ENCODE peak calls at places on chromosomes 5 and 9, in nine cellular contexts. T is tibial artery; A is astrocyte; S is GM04503; R is pulmonary artery endothelial cell; C is NCI-H1694 treated with DMSO at 0.1 percent for 48 hours; F is stimulated activated CD8-positive, alpha-beta memory T cell treated with anti-CD3 and anti-CD28 coated beads, Interleukin-7, amount 100 ng/mL, for 24 hours; B is activated T-helper 9 cell treated with anti-CD3 and anti-CD28 coated beads, Interleukin-2, amount 50 U/mL, for 16 hours; I is CD4-positive, alpha-beta T cell. W is an unnamed sample.
A peak's percentile ranks its signal among the peaks of the same experiment; 100 is the strongest.

GRCh38 chr9:93231121-93231694 is 47.3 kb downstream of the WNK2 start:
- DNase-seq in B (no peak), I (no peak), C (no peak), A (no peak), F (no peak), T (no peak), S (no peak), R (no peak), W (peak; percentile 40)

GRCh38 chr5:89003563-89004036 is 120.6 kb upstream of the MEF2C start:
- DNase-seq in F (no peak), S (no peak), A (no peak), C (no peak), T (no peak), I (no peak), R (no peak), B (no peak), W (no peak)

GRCh38 chr9:136431782-136432350 is 7.8 kb downstream of the INPP5E start:
- DNase-seq in S (no peak), A (no peak), F (no peak), B (no peak), I (no peak), T (no peak), C (no peak), R (no peak), W (no peak)

GRCh38 chr5:152631217-152631616 is 226.1 kb upstream of the NMUR2 start:
- DNase-seq in I (no peak), R (no peak), S (no peak), F (no peak), A (no peak), T (no peak), B (no peak), C (peak; percentile 38), W (no peak)

GRCh38 chr9:34151398-34151797 is 24.9 kb upstream of the DCAF12 start:
- DNase-seq in C (no peak), T (peak; percentile 6), I (no peak), R (no peak), F (no peak), S (no peak), A (no peak), B (no peak), W (no peak)

GRCh38 chr5:114438471-114438870 is 76.6 kb downstream of the KCNN2 start:
- DNase-seq in I (no peak), T (no peak), C (no peak), A (no peak), F (no peak), S (no peak), B (no peak), R (no peak), W (no peak)

GRCh38 chr9:18720691-18721090 is 246.7 kb downstream of the ADAMTSL1 start:
- DNase-seq in T (no peak), I (no peak), R (no peak), S (no peak), C (no peak), A (peak; percentile 48), B (no peak), F (no peak), W (no peak)

GRCh38 chr5:149493316-149493715 is 57.9 kb downstream of the CSNK1A1 start:
- DNase-seq in A (no peak), C (no peak), F (no peak), I (no peak), B (no peak), T (no peak), S (no peak), R (no peak), W (no peak)

GRCh38 chr9:98926016-98926415 is 17.7 kb upstream of the COL15A1 start:
- DNase-seq in T (no peak), C (no peak), I (no peak), B (no peak), R (no peak), F (no peak), A (peak; percentile 39), S (no peak), W (no peak)

GRCh38 chr9:89715318-89715858 is 110.6 kb downstream of the GADD45G start:
- DNase-seq in B (no peak), T (no peak), R (no peak), I (no peak), C (no peak), F (no peak), S (no peak), A (no peak), W (no peak)

GRCh38 chr9:27572918-27573698 is at the start of gene C9orf72:
- DNase-seq in S (peak; percentile 1), F (peak; percentile 64), T (peak; percentile 87), B (peak; percentile 81), C (peak; percentile 49), R (no peak), I (peak; percentile 86), A (peak; percentile 29), W (peak; percentile 68)

GRCh38 chr5:146107901-146108300 is 2.5 kb upstream of the PLAC8L1 start:
- DNase-seq in R (no peak), I (no peak), T (no peak), S (no peak), C (no peak), A (peak; percentile 4), B (no peak), F (no peak), W (no peak)

GRCh38 chr9:90905079-90905478 is 103.5 kb downstream of the SYK start:
- DNase-seq in A (no peak), C (no peak), T (no peak), I (no peak), S (no peak), R (no peak), B (no peak), F (no peak), W (no peak)

GRCh38 chr9:87445646-87446045 is 52.0 kb upstream of the DAPK1 start:
- DNase-seq in T (no peak), A (no peak), C (no peak), F (no peak), S (no peak), R (no peak), I (no peak), B (no peak), W (no peak)

GRCh38 chr5:172862165-172862801 is 28.2 kb downstream of the ERGIC1 start:
- DNase-seq in T (no peak), F (no peak), B (no peak), A (no peak), S (no peak), I (no peak), C (no peak), R (no peak), W (no peak)

GRCh38 chr5:150066901-150067396 is 19.4 kb downstream of the CSF1R start:
- DNase-seq in C (no peak), I (no peak), R (no peak), S (peak; percentile 47), T (peak; percentile 55), F (no peak), A (peak; percentile 65), B (no peak), W (no peak)

GRCh38 chr9:123524866-123525265 is 168.9 kb downstream of the CRB2 start:
- DNase-seq in T (no peak), R (no peak), S (no peak), B (no peak), A (no peak), I (no peak), C (no peak), F (no peak), W (no peak)

GRCh38 chr9:35903049-35903448 is 3.0 kb upstream of the HRCT1 start:
- DNase-seq in C (peak; percentile 74), S (no peak), A (peak; percentile 34), R (no peak), F (no peak), I (peak; percentile 32), T (no peak), B (no peak), W (no peak)

GRCh38 chr5:73867344-73868335 is 241.6 kb downstream of the ARHGEF28 start:
- DNase-seq in F (no peak), C (no peak), A (peak; percentile 47), I (no peak), B (no peak), S (peak; percentile 40), T (no peak), R (no peak), W (no peak)

GRCh38 chr5:158855510-158855909 is 244.2 kb downstream of the EBF1 start:
- DNase-seq in S (no peak), F (no peak), C (no peak), T (no peak), A (no peak), I (no peak), R (no peak), B (no peak), W (no peak)

GRCh38 chr5:171310816-171311697 is 2.0 kb downstream of the TLX3 start:
- DNase-seq in B (no peak), C (peak; percentile 27), T (peak; percentile 64), I (no peak), S (no peak), A (no peak), R (no peak), F (no peak), W (no peak)

GRCh38 chr5:180093651-180094382 is 22.3 kb upstream of the RNF130 start:
- DNase-seq in A (no peak), T (peak; percentile 75), R (no peak), I (no peak), B (no peak), S (no peak), F (no peak), C (no peak), W (no peak)

GRCh38 chr5:111585291-111585690 is 73.0 kb upstream of the STARD4 start:
- DNase-seq in T (no peak), I (no peak), C (no peak), S (no peak), B (no peak), R (no peak), A (peak; percentile 63), F (no peak), W (no peak)

GRCh38 chr9:84668204-84669007 is 1.1 kb upstream of the NTRK2 start:
- DNase-seq in C (peak; percentile 18), B (no peak), I (no peak), R (peak; percentile 8), T (peak; percentile 88), F (no peak), A (peak; percentile 43), S (no peak), W (peak; percentile 82)

GRCh38 chr5:32848120-32848519 is 137.0 kb downstream of the NPR3 start:
- DNase-seq in S (no peak), F (no peak), C (no peak), B (no peak), I (no peak), A (no peak), R (no peak), T (no peak), W (no peak)

GRCh38 chr5:169831331-169831730 is 149.0 kb downstream of the INSYN2B start:
- DNase-seq in I (no peak), S (no peak), F (no peak), R (no peak), B (no peak), A (no peak), C (peak; percentile 78), T (no peak), W (no peak)

GRCh38 chr9:87390361-87390760 is 107.3 kb upstream of the DAPK1 start:
- DNase-seq in B (no peak), F (no peak), I (no peak), T (no peak), C (no peak), R (no peak), S (no peak), A (no peak), W (no peak)

GRCh38 chr9:10614201-10614870 is 1.5 kb upstream of the PTPRD start:
- DNase-seq in B (no peak), S (no peak), A (no peak), C (no peak), I (no peak), T (no peak), R (no peak), F (no peak), W (no peak)

GRCh38 chr9:133861103-133861502 is 123.0 kb upstream of the SARDH start:
- DNase-seq in A (no peak), T (no peak), F (no peak), I (no peak), B (no peak), R (no peak), S (no peak), C (no peak), W (no peak)

GRCh38 chr9:128637656-128638055 is 19.0 kb downstream of the DYNC2I2 start:
- DNase-seq in T (no peak), I (no peak), S (no peak), A (no peak), C (no peak), F (no peak), R (peak; percentile 15), B (no peak), W (no peak)

GRCh38 chr5:44002381-44002901 is 386.8 kb downstream of the FGF10 start:
- DNase-seq in S (no peak), F (no peak), B (no peak), I (no peak), A (no peak), C (no peak), R (no peak), T (no peak), W (no peak)

W was measured in dorsolateral prefrontal cortex.